ENCODE peak calls at places on chromosomes 2 and 18, in nine cellular contexts. S is kidney epithelial cell; N is CD4-positive, CD25-positive, alpha-beta regulatory T cell; E is PC-9; T is fibroblast of pulmonary artery; Q is HFF-Myc; L is HCT116; C is GM23338; A is heart left ventricle. O is an unnamed sample.

GRCh38 chr2:100529900-100530299 is 32.9 kb upstream of the PDCL3 start:
- DNase-seq in S (no peak), N (no peak), E (no peak), T (no peak), Q (no peak), L (no peak), C (no peak), A (no peak), O (no peak)

GRCh38 chr2:58502931-58503330 is 261.8 kb upstream of the FANCL start:
- DNase-seq in S (no peak), N (no peak), E (no peak), T (no peak), Q (no peak), L (no peak), C (no peak), A (no peak), O (no peak)

GRCh38 chr2:15316370-15316814 is 244.7 kb downstream of the NBAS start:
- DNase-seq in S (no peak), N (peak), E (no peak), T (no peak), Q (no peak), L (no peak), C (peak), A (peak), O (no peak)

GRCh38 chr2:238489431-238489830 is 62.7 kb downstream of the ASB1 start:
- DNase-seq in S (no peak), N (no peak), E (no peak), T (no peak), Q (no peak), L (no peak), C (no peak), A (peak), O (no peak)

GRCh38 chr2:167196461-167197252 is 308.4 kb downstream of the XIRP2 start:
- DNase-seq in S (no peak), N (no peak), E (no peak), T (peak), Q (no peak), L (no peak), C (no peak), A (no peak), O (peak)

GRCh38 chr2:159449504-159450124 is 163.1 kb upstream of the WDSUB1 start:
- DNase-seq in S (no peak), N (no peak), E (no peak), T (no peak), Q (no peak), L (no peak), C (no peak), A (no peak), O (no peak)

GRCh38 chr18:74316257-74317180 is 880 bp downstream of the C18orf63 start:
- DNase-seq in S (peak), N (no peak), E (peak), T (peak), Q (no peak), L (no peak), C (peak), A (peak), O (no peak)

GRCh38 chr2:43402002-43402401 is 175.6 kb upstream of the ZFP36L2 start:
- DNase-seq in S (no peak), N (no peak), E (no peak), T (no peak), Q (no peak), L (no peak), C (no peak), A (no peak), O (no peak)

GRCh38 chr2:88538362-88538917 is 85.9 kb upstream of the FOXI3 start:
- DNase-seq in S (no peak), N (no peak), E (no peak), T (no peak), Q (no peak), L (no peak), C (peak), A (no peak), O (no peak)

GRCh38 chr2:8408560-8409460 is 273.0 kb upstream of the ID2 start:
- DNase-seq in S (no peak), N (no peak), E (no peak), T (no peak), Q (no peak), L (no peak), C (no peak), A (no peak), O (no peak)

GRCh38 chr2:208092093-208092832 is 32.1 kb downstream of the CRYGD start:
- DNase-seq in S (no peak), N (no peak), E (no peak), T (no peak), Q (no peak), L (no peak), C (no peak), A (no peak), O (no peak)

GRCh38 chr2:68730828-68731227 is 3.8 kb upstream of the ARHGAP25 start:
- DNase-seq in S (no peak), N (no peak), E (no peak), T (peak), Q (no peak), L (no peak), C (no peak), A (no peak), O (no peak)

GRCh38 chr2:33494155-33494779 is 17.8 kb downstream of the RASGRP3 start:
- DNase-seq in S (peak), N (no peak), E (no peak), T (no peak), Q (no peak), L (no peak), C (no peak), A (no peak), O (no peak)

GRCh38 chr2:232484628-232485332 is 2.9 kb downstream of the ECEL1 start:
- DNase-seq in S (no peak), N (no peak), E (no peak), T (no peak), Q (no peak), L (no peak), C (no peak), A (peak), O (no peak)

GRCh38 chr2:145350011-145350410 is 830.1 kb upstream of the ZEB2 start:
- DNase-seq in S (no peak), N (no peak), E (no peak), T (peak), Q (no peak), L (no peak), C (no peak), A (no peak), O (no peak)

GRCh38 chr2:10124538-10125045 is 2.1 kb downstream of the RRM2 start:
- DNase-seq in S (no peak), N (peak), E (peak), T (peak), Q (no peak), L (no peak), C (peak), A (no peak), O (peak)

GRCh38 chr18:3566851-3567250 is 116.9 kb downstream of the TGIF1 start:
- DNase-seq in S (no peak), N (no peak), E (no peak), T (no peak), Q (no peak), L (no peak), C (no peak), A (no peak), O (no peak)

GRCh38 chr2:128714861-128715312 is 396.2 kb upstream of the HS6ST1 start:
- DNase-seq in S (no peak), N (no peak), E (no peak), T (no peak), Q (no peak), L (no peak), C (peak), A (no peak), O (peak)

GRCh38 chr2:72780483-72780882 is 45.4 kb downstream of the EXOC6B start:
- DNase-seq in S (no peak), N (no peak), E (peak), T (peak), Q (peak), L (no peak), C (no peak), A (no peak), O (no peak)

GRCh38 chr2:31233216-31233615 is 736 bp upstream of the EHD3 start:
- DNase-seq in S (no peak), N (no peak), E (no peak), T (peak), Q (no peak), L (no peak), C (no peak), A (no peak), O (no peak)

GRCh38 chr2:98730851-98731708 is at the start of gene MGAT4A:
- DNase-seq in S (no peak), N (peak), E (no peak), T (peak), Q (no peak), L (no peak), C (peak), A (peak), O (no peak)

GRCh38 chr2:98731709-98732349 is 897 bp upstream of the MGAT4A start:
- DNase-seq in S (no peak), N (no peak), E (no peak), T (no peak), Q (no peak), L (no peak), C (peak), A (no peak), O (no peak)

GRCh38 chr2:98734157-98734556 is 3.2 kb upstream of the MGAT4A start:
- DNase-seq in S (no peak), N (no peak), E (no peak), T (no peak), Q (no peak), L (no peak), C (no peak), A (no peak), O (no peak)

GRCh38 chr2:98730053-98730850 is 680 bp downstream of the MGAT4A start:
- DNase-seq in S (no peak), N (peak), E (peak), T (no peak), Q (no peak), L (no peak), C (peak), A (peak), O (peak)

DNA sequence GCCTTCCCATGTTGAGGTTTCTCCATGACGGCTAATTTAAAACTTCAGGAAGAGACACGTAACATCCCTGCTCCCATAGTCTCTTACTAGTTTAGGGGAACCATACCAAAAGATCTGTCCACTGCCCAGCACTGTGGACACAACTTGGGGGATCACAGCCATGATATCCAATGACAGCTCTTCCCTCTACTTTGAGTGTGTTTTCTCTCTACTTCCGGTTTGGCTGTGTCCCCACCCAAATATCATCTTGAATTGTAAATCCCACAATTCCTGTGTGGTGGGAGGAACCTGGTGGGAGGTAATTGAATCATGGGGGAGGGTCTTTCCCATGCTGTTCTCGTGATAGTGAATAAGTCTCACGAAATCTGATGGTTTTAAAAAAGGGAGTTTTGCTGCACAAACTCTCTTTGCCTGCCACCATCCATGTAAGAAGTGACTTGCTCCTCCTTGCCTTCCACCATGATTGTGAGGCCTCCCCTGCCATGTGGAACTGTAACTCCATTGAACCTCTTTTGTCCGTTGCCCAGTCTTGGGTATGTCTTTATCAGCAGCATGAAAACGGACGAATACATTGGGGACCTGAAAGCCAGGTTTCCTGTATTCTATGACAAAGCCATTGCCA is 1.6 kb upstream of the MGAT4A start:
- DNase-seq in S (no peak), N (no peak), E (no peak), T (no peak), Q (no peak), L (no peak), C (no peak), A (no peak), O (no peak)
- H3K4me3 ChIP-seq in S (no peak), N (peak), E (no peak), T (no peak), Q (no peak), L (no peak), C (no peak), A (peak), O (peak)

GRCh38 chr2:54755641-54756326 is 32.3 kb downstream of the EML6 start:
- DNase-seq in S (no peak), N (no peak), E (no peak), T (no peak), Q (no peak), L (no peak), C (peak), A (no peak), O (peak)
- H3K4me3 ChIP-seq in S (no peak), N (no peak), E (no peak), T (no peak), Q (no peak), L (no peak), C (no peak), A (no peak), O (no peak)

GRCh38 chr18:57759650-57760049 is 43.5 kb downstream of the ATP8B1 start:
- DNase-seq in S (no peak), N (no peak), E (peak), T (peak), Q (no peak), L (no peak), C (no peak), A (no peak), O (no peak)

GRCh38 chr18:57755473-57756067 is 47.5 kb downstream of the ATP8B1 start:
- DNase-seq in S (no peak), N (no peak), E (no peak), T (no peak), Q (no peak), L (no peak), C (no peak), A (no peak), O (no peak)

GRCh38 chr18:57749604-57749970 is 53.5 kb downstream of the ATP8B1 start:
- DNase-seq in S (no peak), N (no peak), E (no peak), T (no peak), Q (no peak), L (no peak), C (no peak), A (no peak), O (no peak)

GRCh38 chr18:57753063-57753462 is 50.1 kb downstream of the ATP8B1 start:
- DNase-seq in S (no peak), N (no peak), E (no peak), T (no peak), Q (no peak), L (no peak), C (no peak), A (no peak), O (peak)

DNA sequence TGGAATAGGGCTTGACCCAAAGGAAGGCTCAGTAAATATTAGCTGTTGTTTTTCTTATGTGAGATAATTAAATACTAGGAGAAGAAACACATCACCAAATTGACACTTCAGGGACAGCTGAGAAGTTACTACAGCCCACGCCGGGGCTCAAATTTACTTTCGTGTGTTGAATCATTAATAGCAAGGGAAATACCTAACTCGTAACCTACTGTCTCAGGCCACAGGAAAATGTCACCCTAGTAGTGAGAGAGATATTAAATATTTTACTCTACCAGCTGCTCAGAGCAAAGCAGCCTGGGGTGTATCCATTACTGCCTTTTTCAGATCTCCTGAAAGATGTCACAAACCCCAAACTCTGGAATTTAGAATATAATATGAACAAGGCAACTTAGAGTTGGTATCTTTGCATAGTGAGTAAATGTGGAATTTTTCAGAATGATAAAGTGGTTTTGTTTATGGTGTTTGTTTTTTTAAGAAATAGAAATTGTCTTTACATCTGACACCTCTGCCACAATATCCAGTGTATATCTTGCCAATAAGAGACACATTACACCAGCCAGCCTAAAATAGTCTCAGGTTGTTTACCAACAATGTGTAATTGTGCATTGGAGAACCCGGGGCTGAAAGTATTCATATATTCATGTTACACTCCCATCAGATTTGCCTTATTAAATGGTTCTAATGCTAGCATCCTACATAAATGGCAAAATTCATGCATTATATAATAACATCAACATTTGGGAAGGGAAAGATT is 48.4 kb downstream of the ATP8B1 start:
- DNase-seq in S (no peak), N (no peak), E (no peak), T (no peak), Q (no peak), L (no peak), C (no peak), A (no peak), O (no peak)
- H3K4me3 ChIP-seq in S (no peak), N (no peak), E (no peak), T (no peak), Q (no peak), L (no peak), C (no peak), A (no peak), O (no peak)

DNA sequence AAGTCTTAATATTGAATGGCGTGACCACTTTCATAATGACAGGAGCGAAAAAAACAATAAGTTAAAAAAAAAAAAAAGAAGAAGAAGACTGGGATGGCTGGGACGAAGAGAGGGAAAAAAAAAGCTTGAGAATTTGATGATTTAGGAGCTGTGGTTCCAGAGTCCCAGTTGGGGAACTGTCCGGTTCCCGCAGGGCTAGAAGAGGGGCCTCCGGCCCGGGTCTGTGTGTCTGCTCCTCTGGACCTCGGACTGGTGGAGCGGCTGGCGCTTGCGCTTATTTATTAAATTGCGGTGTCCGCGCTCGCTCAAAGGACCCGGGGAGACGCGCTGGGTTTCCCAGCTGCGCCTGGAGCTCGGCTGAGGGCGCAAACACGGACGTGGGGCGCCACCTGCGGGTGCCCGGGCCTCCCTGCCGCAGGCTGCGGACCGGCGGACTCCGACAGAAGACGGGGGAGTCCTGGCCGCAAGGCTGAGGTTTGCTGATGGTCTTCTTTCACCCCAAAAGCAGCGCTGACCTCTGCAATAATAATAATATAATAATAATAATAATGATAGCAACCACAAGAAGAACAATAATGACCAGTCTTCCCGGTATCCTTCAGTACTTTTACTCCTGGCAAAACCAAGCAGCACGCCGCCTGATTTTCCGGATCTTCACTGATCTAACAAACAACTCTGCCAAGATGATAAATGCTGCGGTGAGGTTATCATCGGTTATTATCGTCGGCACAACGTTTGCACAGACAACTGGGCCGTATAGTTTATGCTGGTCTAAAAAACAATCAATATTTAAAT is at the start of gene CBLN2:
- DNase-seq in S (no peak), N (no peak), E (no peak), T (peak), Q (no peak), L (no peak), C (peak), A (peak), O (peak)
- H3K4me3 ChIP-seq in S (no peak), N (no peak), E (no peak), T (peak), Q (no peak), L (no peak), C (peak), A (no peak), O (no peak)

GRCh38 chr2:231483398-231484329 is 19.4 kb upstream of the NCL start:
- DNase-seq in S (no peak), N (peak), E (no peak), T (peak), Q (no peak), L (no peak), C (peak), A (peak), O (no peak)
- H3K4me3 ChIP-seq in S (no peak), N (peak), E (no peak), T (peak), Q (peak), L (no peak), C (no peak), A (peak), O (no peak)

GRCh38 chr2:5690231-5690630 is 2.0 kb upstream of the SOX11 start:
- DNase-seq in S (no peak), N (no peak), E (no peak), T (no peak), Q (no peak), L (no peak), C (no peak), A (no peak), O (no peak)
- H3K4me3 ChIP-seq in S (peak), N (no peak), E (no peak), T (no peak), Q (no peak), L (no peak), C (peak), A (no peak), O (no peak)

DNA sequence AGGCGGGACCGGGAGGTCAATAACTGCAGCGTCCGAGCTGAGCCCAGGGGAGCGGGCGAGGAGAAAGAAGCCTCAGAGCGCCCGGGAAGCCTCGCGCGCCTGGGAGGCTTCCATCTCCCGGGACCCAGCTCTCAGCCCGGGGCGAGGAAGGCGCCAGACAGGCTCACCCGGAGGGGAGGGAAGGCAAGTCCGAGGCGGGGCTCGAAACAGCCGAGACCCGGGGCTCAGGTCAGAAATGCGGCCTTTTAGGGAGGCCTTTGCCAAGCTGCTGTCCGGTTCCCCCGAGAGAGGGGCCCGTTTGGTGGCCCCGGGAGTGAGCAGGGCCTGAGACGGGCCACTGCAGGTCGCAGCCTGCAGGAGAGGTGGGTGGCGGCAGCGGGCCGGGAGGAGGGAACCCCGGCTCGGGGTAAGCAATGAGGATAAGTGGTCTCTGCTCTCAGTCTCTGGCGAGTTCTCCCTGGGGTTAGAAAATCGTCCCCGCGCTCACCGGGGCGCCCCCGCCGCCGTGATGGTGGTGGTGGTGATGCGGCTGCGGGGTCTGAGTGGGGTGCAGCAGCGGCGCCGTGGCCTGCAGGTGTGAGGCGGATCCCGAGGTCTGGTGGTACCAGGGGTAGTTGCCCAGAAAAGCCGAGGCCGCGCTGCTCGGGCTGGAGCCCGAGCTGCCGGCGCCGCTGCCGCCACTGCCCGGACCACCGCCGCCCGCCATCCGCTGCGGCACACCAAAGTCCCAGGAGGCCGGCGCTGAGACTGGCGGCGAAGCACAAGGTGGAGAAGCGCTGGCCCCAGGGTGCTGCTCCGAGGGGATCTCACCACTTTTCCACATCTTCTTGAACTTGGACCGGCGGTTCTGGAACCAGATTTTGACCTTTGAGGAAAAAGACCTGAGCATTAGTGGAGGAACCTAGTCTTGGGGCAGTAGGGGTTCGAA is 2.4 kb downstream of the DLX2 start:
- DNase-seq in S (no peak), N (peak), E (no peak), T (no peak), Q (no peak), L (no peak), C (peak), A (no peak), O (no peak)
- H3K4me3 ChIP-seq in S (peak), N (no peak), E (peak), T (peak), Q (peak), L (no peak), C (peak), A (no peak), O (no peak)